ENCODE peak calls at places on chromosomes 3 and 15, in four cellular contexts. E is right lobe of liver, U is IMR-90, A is fibroblast of lung. O is an unnamed sample.

GRCh38 chr3:146256851-146257486 is 6.1 kb upstream of the PLSCR4 start:
- DNase-seq in E (no peak), U (peak; percentile 68), A (peak; percentile 79), O (no peak)

GRCh38 chr3:28140664-28141063 is 100.8 kb upstream of the CMC1 start:
- DNase-seq in E (no peak), U (no peak), A (no peak), O (no peak)

GRCh38 chr3:69370156-69370944 is 15.5 kb downstream of the FRMD4B start:
- DNase-seq in E (no peak), U (no peak), A (no peak), O (peak; percentile 80)

GRCh38 chr3:33826688-33827087 is 28.3 kb downstream of the PDCD6IP start:
- DNase-seq in E (no peak), U (peak; percentile 75), A (peak; percentile 8), O (no peak)

GRCh38 chr15:48671381-48672022 is 26.0 kb upstream of the FBN1 start:
- DNase-seq in E (no peak), U (peak; percentile 89), A (peak; percentile 66), O (no peak)

GRCh38 chr15:83115831-83116565 is 8.6 kb downstream of the TM6SF1 start:
- DNase-seq in E (no peak), U (no peak), A (no peak), O (no peak)

GRCh38 chr3:9247361-9248231 is 1.9 kb downstream of the SRGAP3 start:
- DNase-seq in E (no peak), U (no peak), A (no peak), O (peak; percentile 81)

GRCh38 chr15:38652998-38653397 is 88.4 kb upstream of the RASGRP1 start:
- DNase-seq in E (no peak), U (no peak), A (no peak), O (no peak)

GRCh38 chr3:107458871-107459270 is 63.9 kb upstream of the BBX start:
- DNase-seq in E (no peak), U (no peak), A (peak; percentile 31), O (no peak)

GRCh38 chr3:44439499-44440295 is 37.8 kb downstream of the ZNF445 start:
- DNase-seq in E (peak; percentile 80), U (peak; percentile 61), A (peak; percentile 74), O (peak; percentile 77)

GRCh38 chr3:26964836-26965235 is 342.3 kb downstream of the LRRC3B start:
- DNase-seq in E (no peak), U (no peak), A (no peak), O (no peak)

GRCh38 chr3:56005196-56005805 is 463.0 kb downstream of the ERC2 start:
- DNase-seq in E (no peak), U (no peak), A (no peak), O (no peak)

GRCh38 chr3:131795382-131796085 is 239.3 kb downstream of the CPNE4 start:
- DNase-seq in E (no peak), U (no peak), A (peak; percentile 32), O (no peak)

GRCh38 chr3:30349507-30349906 is 256.9 kb upstream of the TGFBR2 start:
- DNase-seq in E (no peak), U (no peak), A (no peak), O (no peak)

GRCh38 chr3:61890167-61890566 is 328.8 kb downstream of the PTPRG start:
- DNase-seq in E (no peak), U (no peak), A (no peak), O (no peak)

GRCh38 chr3:183828538-183828870 is 3.1 kb upstream of the MAP6D1 start:
- DNase-seq in E (no peak), U (no peak), A (no peak), O (no peak)
- H3K36me3 ChIP-seq in E (no peaks in the 10 kb centered on the region), U (peaks cover 30% of the 10 kb centered on the region), A (peaks cover 8% of the 10 kb centered on the region), O (peaks cover 14% of the 10 kb centered on the region)

GRCh38 chr3:160450846-160451245 is 1.3 kb upstream of the TRIM59 start:
- DNase-seq in E (no peak), U (peak; percentile 93), A (peak; percentile 67), O (no peak)
- H3K36me3 ChIP-seq in E (no peaks in the 10 kb centered on the region), U (no peaks in the 10 kb centered on the region), A (peaks cover 2% of the 10 kb centered on the region), O (no peaks in the 10 kb centered on the region)

GRCh38 chr3:15033103-15033502 is 32.0 kb downstream of the MRPS25 start:
- DNase-seq in E (no peak), U (no peak), A (no peak), O (no peak)
- H3K36me3 ChIP-seq in E (no peaks in the 10 kb centered on the region), U (peaks cover 62% of the 10 kb centered on the region), A (peaks cover 12% of the 10 kb centered on the region), O (peaks cover 41% of the 10 kb centered on the region)

GRCh38 chr3:46861996-46862688 is 1.1 kb downstream of the MYL3 start:
- DNase-seq in E (peak; percentile 33), U (no peak), A (no peak), O (peak; percentile 57)
- H3K36me3 ChIP-seq in E (no peaks in the 10 kb centered on the region), U (no peaks in the 10 kb centered on the region), A (no peaks in the 10 kb centered on the region), O (no peaks in the 10 kb centered on the region)

GRCh38 chr3:14150078-14150477 is 25.2 kb downstream of the TMEM43 start:
- DNase-seq in E (no peak), U (no peak), A (no peak), O (no peak)

GRCh38 chr3:14152233-14152962 is 26.0 kb downstream of the XPC start:
- DNase-seq in E (no peak), U (no peak), A (no peak), O (no peak)

GRCh38 chr3:14151471-14152083 is 26.7 kb downstream of the TMEM43 start:
- DNase-seq in E (no peak), U (no peak), A (no peak), O (no peak)

GRCh38 chr3:14152963-14153355 is 25.4 kb downstream of the XPC start:
- DNase-seq in E (no peak), U (no peak), A (no peak), O (no peak)

DNA sequence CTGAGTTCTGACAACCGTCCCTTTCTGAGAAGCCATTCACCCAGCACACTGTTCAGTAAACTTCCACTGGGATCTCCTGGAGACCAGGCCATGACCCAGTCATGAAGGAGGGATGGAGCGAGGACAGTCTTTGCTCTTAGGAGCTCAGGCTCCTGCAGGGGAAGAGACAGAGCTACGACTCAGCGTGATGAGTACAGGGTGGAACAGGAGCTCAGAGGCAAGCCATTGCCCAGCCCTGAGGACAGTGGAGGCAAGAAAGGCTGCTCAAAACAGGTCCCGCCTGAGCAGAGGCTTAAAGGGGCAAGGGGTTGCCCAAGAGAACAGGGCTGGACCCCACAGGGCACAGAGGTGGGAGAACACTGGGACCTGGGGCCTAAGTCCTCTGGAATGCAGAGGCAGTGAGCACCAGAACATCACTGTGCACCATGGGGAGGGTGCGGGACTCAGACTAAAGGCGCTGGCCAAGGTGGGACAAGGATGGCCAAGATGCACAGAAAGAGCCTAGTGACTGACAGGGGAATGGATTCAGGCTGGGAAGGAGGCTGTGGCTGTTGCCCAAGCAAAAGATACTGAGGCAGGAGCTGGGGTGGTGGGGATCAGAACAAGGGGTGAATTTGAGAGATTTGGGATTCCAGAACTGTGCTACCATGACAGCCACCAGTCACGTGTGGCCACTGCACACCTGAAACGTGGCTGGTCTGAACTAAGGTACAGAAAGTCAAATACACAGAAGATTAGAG is 25.8 kb downstream of the TMEM43 start:
- DNase-seq in E (no peak), U (peak; percentile 35), A (no peak), O (no peak)
- H3K36me3 ChIP-seq in E (no peaks in the 10 kb centered on the region), U (peaks cover 66% of the 10 kb centered on the region), A (peaks cover 34% of the 10 kb centered on the region), O (peaks cover 55% of the 10 kb centered on the region)